ENCODE peak calls at places on chromosomes 3 and 15, in four cellular contexts. E, D, P and B are unnamed samples. For H3K27me3 and H3K4me1, the result is how much of the 10 kb centered on the place peaks cover.

GRCh38 chr15:40190591-40190990 is 29.7 kb downstream of the BUB1B start:
- DNase-seq in E (peak), D (no peak), P (no peak), B (no peak)

GRCh38 chr3:61894988-61895935 is 333.9 kb downstream of the PTPRG start:
- DNase-seq in E (peak), D (no peak), P (peak), B (peak)

GRCh38 chr3:174208161-174208560 is 651.0 kb upstream of the NAALADL2 start:
- DNase-seq in E (no peak), D (no peak), P (no peak), B (no peak)

GRCh38 chr3:47578691-47579632 is at the start of gene CSPG5:
- DNase-seq in E (no peak), D (no peak), P (no peak), B (peak)

GRCh38 chr3:39965997-39966396 is 156.6 kb downstream of the MYRIP start:
- DNase-seq in E (no peak), D (no peak), P (no peak), B (no peak)

GRCh38 chr3:132134611-132135010 is 99.8 kb upstream of the CPNE4 start:
- DNase-seq in E (peak), D (no peak), P (no peak), B (no peak)

GRCh38 chr3:98552232-98553020 is 20.6 kb downstream of the GPR15 start:
- DNase-seq in E (no peak), D (no peak), P (no peak), B (no peak)

GRCh38 chr3:39378092-39378491 is 5.1 kb upstream of the SLC25A38 start:
- DNase-seq in E (peak), D (no peak), P (peak), B (peak)

GRCh38 chr15:77709135-77709886 is 76.6 kb upstream of the LINGO1 start:
- DNase-seq in E (no peak), D (no peak), P (no peak), B (no peak)

GRCh38 chr15:65056868-65057548 is 10.8 kb downstream of the RASL12 start:
- DNase-seq in E (peak), D (no peak), P (no peak), B (no peak)

GRCh38 chr3:53486961-53487654 is 7.3 kb upstream of the CACNA1D start:
- DNase-seq in E (no peak), D (no peak), P (no peak), B (no peak)

GRCh38 chr3:53493618-53493996 is 804 bp upstream of the CACNA1D start:
- DNase-seq in E (no peak), D (no peak), P (no peak), B (no peak)

GRCh38 chr3:53489401-53490130 is 4.8 kb upstream of the CACNA1D start:
- DNase-seq in E (no peak), D (no peak), P (no peak), B (no peak)

GRCh38 chr3:53491276-53491675 is 3.1 kb upstream of the CACNA1D start:
- DNase-seq in E (no peak), D (no peak), P (no peak), B (no peak)

GRCh38 chr3:53490131-53490474 is 4.3 kb upstream of the CACNA1D start:
- DNase-seq in E (no peak), D (no peak), P (no peak), B (no peak)
- H3K27me3 ChIP-seq in E (under half), D (under half), P (under half), B (under half)

DNA sequence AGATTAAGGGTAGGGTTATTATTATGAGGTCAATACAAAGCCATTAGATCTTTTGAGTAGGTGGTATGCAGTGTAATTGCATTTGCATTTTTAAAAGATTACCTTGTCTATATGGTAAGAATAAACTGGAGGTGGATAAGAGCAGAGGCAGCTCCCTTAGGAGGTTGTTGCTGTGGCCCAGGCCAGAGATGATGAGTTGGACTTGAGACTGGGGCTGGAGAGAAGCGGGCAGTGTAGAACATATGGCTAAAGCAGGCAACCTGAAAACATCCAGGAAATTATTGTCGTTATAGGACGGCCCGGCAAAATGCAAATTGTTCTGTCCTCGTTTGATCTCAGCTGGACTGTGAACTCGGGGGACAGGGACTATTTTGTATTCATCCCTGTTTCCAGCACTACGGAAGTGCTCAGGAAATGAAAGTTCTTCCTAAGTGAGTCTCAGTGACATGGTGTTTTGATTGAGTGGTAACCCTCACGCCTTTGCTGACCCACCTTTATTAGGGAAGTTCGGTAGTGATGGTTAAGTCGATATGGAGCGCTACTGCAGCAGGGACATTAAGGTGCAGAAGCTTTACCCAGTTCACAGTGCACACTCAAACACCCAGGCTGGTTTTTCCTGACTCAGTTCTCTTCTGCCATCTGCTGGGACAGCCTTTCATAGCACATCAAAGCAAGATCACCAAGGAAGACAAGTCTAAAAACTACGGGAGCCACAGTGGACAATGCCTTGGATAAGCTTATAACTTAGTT is 27.2 kb upstream of the VPS33B start:
- DNase-seq in E (peak), D (no peak), P (peak), B (peak)
- TF ChIP-seq POLR2A in E (no peak), D (no peak), P (no peak), B (no peak)

GRCh38 chr3:17639765-17640164 is 102.7 kb downstream of the TBC1D5 start:
- DNase-seq in E (peak), D (no peak), P (no peak), B (no peak)
- H3K4me1 ChIP-seq in E (under half), D (under half), P (under half), B (under half)

DNA sequence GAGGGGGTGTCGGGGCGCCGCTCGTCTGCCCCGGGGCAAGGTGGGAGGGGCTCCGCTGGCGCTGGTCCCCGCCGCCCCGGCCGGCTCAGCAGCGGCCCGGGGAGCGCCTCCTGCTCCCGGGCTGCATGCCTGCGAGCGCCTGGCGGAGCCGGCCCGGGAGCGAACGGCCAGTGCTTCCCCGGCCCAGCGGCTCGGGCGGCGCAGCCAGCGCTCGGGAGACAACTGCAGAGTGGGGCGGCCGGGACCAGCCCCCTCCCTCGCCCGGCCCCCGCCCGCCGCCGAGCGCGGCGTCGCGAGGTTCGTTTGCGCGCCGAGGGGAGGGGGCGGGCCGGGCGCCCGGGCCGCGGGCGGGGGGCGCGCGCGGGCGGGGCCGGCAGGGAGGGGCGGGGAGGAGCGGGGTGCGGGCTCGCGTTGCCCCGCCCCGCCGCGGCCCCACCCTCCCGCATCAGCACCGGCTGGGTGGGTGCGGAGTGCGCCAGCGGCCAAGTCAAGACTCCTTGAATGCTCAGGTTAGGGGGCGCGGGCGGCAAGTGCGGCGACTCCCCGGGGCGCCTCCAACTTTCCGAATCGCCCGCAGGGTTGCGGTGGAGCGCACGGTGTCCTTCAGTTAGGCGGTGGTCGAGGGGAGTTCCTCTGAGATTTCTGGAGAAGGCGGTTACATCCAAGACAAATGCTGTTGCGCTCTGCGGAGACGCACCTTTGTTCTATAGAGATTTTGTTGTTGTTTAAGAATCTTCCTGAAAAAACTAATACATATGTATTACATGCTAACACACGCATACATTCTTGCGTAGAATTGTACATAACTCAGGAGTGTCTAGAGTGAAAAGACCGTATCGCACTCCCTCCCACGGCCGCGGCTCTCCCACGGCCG is at the start of gene RGMA:
- DNase-seq in E (no peak), D (no peak), P (peak), B (peak)
- H3K27me3 ChIP-seq in E (half or more), D (under half), P (under half), B (under half)

GRCh38 chr3:126355777-126356372 is 1.3 kb downstream of the KLF15 start:
- DNase-seq in E (peak), D (peak), P (peak), B (peak)
- TF ChIP-seq POLR2A in E (no peak), D (no peak), P (no peak), B (no peak)

GRCh38 chr15:74780523-74780982 is 1.3 kb upstream of the CSK start:
- DNase-seq in E (no peak), D (no peak), P (no peak), B (no peak)
- H3K4me1 ChIP-seq in E (under half), D (under half), P (under half), B (under half)

GRCh38 chr3:12885585-12885934 is 44.2 kb upstream of the RPL32 start:
- DNase-seq in E (no peak), D (no peak), P (no peak), B (no peak)

GRCh38 chr3:12884790-12885584 is 43.6 kb upstream of the RPL32 start:
- DNase-seq in E (no peak), D (no peak), P (no peak), B (no peak)

GRCh38 chr3:12884104-12884742 is 42.9 kb upstream of the RPL32 start:
- DNase-seq in E (peak), D (no peak), P (peak), B (peak)

GRCh38 chr3:12886106-12886679 is 44.8 kb upstream of the RPL32 start:
- DNase-seq in E (no peak), D (no peak), P (no peak), B (no peak)

GRCh38 chr3:12886736-12887135 is 45.4 kb upstream of the RPL32 start:
- DNase-seq in E (no peak), D (no peak), P (no peak), B (no peak)
- H3K27me3 ChIP-seq in E (under half), D (under half), P (under half), B (under half)

DNA sequence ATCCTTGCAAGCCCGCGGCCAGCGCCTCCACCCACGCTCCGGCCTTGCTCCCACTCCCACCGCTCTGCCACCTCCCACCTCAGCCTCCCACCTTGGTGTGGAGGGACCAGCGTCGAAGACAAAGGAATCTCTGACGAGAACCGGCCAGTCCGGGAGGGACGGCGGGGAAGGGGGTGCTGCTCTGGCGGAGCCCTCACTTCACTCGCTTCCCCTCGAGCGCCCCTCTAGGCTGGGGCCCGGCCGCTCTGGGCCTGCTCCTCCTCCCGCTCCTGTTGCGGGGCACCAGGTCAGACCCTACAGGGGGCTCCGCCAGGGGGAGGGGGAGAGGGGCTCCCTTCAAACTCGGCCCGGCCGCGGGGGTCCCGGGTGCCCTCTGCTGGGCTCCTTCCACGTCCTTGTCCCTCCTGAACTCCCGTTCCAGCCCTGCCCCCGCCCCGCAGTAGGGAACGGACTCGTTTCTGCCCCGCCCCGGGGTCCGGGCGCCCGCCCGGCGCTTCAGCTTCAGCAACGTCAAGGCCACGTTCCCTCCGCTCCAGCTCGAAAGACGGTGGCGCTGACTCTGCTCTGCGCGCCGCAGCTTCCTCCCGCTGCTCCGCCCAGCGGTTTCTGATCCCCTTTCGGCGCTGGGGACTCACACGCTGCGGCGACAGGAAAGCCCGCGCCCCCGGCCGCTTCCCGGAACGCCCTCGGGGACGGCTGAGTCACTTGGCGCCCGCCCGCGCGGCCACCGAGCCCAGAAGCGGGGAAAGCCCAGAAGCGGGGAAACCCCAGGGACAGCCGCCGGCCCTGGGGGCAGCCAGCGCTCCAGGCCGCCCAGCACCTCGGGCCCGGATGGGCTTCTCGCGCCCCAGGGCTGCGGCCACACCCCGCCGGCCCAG is 28.6 kb downstream of the ARHGAP31 start:
- DNase-seq in E (peak), D (peak), P (peak), B (peak)
- TF ChIP-seq POLR2A in E (peak), D (peak), P (no peak), B (no peak)